ENCODE peak calls at places on chromosomes 16 and 17, in nine cellular contexts. Y, D, Q, E, V, B, O, X and W are unnamed samples.

GRCh38 chr16:30976486-30976885 is 8.5 kb upstream of the HSD3B7 start:
- DNase-seq in X (no peak), V (no peak), D (no peak), Y (no peak), E (no peak), Q (no peak), O (no peak), B (no peak), W (no peak)

GRCh38 chr17:74267579-74267978 is 6.5 kb upstream of the DNAI2 start:
- DNase-seq in E (no peak), V (no peak), Y (no peak), O (no peak), Q (no peak), X (no peak), D (no peak), B (no peak), W (no peak)

GRCh38 chr17:76727745-76728456 is 1.3 kb downstream of the METTL23 start:
- DNase-seq in E (peak), X (no peak), O (peak), Y (no peak), D (peak), B (peak), Q (no peak), V (peak), W (no peak)

GRCh38 chr17:17420561-17421269 is 56.1 kb upstream of the MED9 start:
- DNase-seq in Y (no peak), X (no peak), D (no peak), B (no peak), O (no peak), V (peak), Q (no peak), E (peak), W (no peak)

GRCh38 chr17:50162466-50163254 is 3.1 kb upstream of the SGCA start:
- DNase-seq in D (no peak), Y (no peak), B (no peak), X (no peak), E (no peak), Q (no peak), V (no peak), O (no peak), W (no peak)

GRCh38 chr16:85316321-85316919 is 204.1 kb upstream of the CIBAR2 start:
- DNase-seq in D (no peak), B (peak), E (peak), O (no peak), Y (no peak), V (peak), Q (no peak), X (no peak), W (no peak)

GRCh38 chr16:68093816-68094613 is 8.8 kb downstream of the NFATC3 start:
- DNase-seq in E (peak), V (peak), O (no peak), D (peak), X (no peak), Y (no peak), B (peak), Q (no peak), W (no peak)

GRCh38 chr17:1709971-1710806 is at the start of gene TLCD2:
- DNase-seq in Q (no peak), X (no peak), O (peak), B (peak), D (no peak), V (peak), E (peak), Y (no peak), W (no peak)

GRCh38 chr16:68086860-68087268 is 1.7 kb downstream of the NFATC3 start:
- DNase-seq in Y (no peak), Q (no peak), D (no peak), E (peak), O (no peak), V (no peak), B (peak), X (no peak), W (no peak)

GRCh38 chr17:6502142-6502541 is 54.2 kb downstream of the PITPNM3 start:
- DNase-seq in D (no peak), Q (no peak), Y (no peak), B (no peak), O (no peak), E (no peak), V (no peak), X (no peak), W (no peak)

GRCh38 chr17:81386141-81386645 is 9.1 kb upstream of the BAHCC1 start:
- DNase-seq in V (no peak), D (no peak), O (no peak), Y (no peak), Q (no peak), E (no peak), X (no peak), B (no peak), W (no peak)

GRCh38 chr16:8764486-8765250 is 32.8 kb downstream of the TMEM186 start:
- DNase-seq in Q (no peak), D (no peak), V (no peak), Y (no peak), O (no peak), E (no peak), B (no peak), X (no peak), W (no peak)

GRCh38 chr17:40433551-40434384 is 9.5 kb upstream of the IGFBP4 start:
- DNase-seq in D (no peak), V (peak), B (no peak), Y (no peak), Q (no peak), X (no peak), O (no peak), E (no peak), W (peak)

GRCh38 chr16:55605756-55606155 is 39.3 kb downstream of the CAPNS2 start:
- DNase-seq in E (no peak), O (no peak), X (no peak), Y (no peak), V (peak), Q (no peak), B (no peak), D (no peak), W (no peak)

GRCh38 chr17:55356440-55357328 is 65.0 kb downstream of the MMD start:
- DNase-seq in B (peak), O (peak), D (peak), X (peak), V (peak), Y (peak), E (peak), Q (peak), W (peak)

GRCh38 chr17:281365-281999 is 71.1 kb downstream of the RPH3AL start:
- DNase-seq in X (no peak), B (no peak), E (no peak), Y (no peak), Q (no peak), O (no peak), D (no peak), V (no peak), W (no peak)

GRCh38 chr17:47701603-47702002 is 7.6 kb downstream of the TBKBP1 start:
- DNase-seq in Y (no peak), O (no peak), X (no peak), E (no peak), B (no peak), D (no peak), V (no peak), Q (no peak), W (no peak)

GRCh38 chr17:74460996-74461395 is 5.4 kb upstream of the CD300A start:
- DNase-seq in B (no peak), X (no peak), Q (no peak), D (no peak), V (no peak), E (no peak), O (no peak), Y (no peak), W (no peak)

GRCh38 chr16:73949574-73950348 is 346.9 kb upstream of the PSMD7 start:
- DNase-seq in B (peak), E (no peak), Y (peak), Q (no peak), V (peak), O (no peak), D (no peak), X (no peak), W (peak)

GRCh38 chr16:27822529-27823437 is 240.7 kb downstream of the GSG1L start:
- DNase-seq in V (no peak), B (no peak), E (no peak), O (no peak), X (no peak), Q (no peak), D (no peak), Y (no peak), W (no peak)

GRCh38 chr17:67386965-67387551 is 10.0 kb downstream of the PITPNC1 start:
- DNase-seq in X (peak), D (peak), B (peak), V (peak), Y (no peak), Q (peak), E (peak), O (no peak), W (no peak)